ENCODE peak calls at places on chromosomes 2 and 18, in six cellular contexts. O, F, B, M, J and X are unnamed samples.

GRCh38 chr18:78727057-78727739 is 252.4 kb upstream of the SALL3 start:
- DNase-seq in O (no peak), F (no peak), B (no peak), M (no peak), J (no peak), X (no peak)

GRCh38 chr2:83081835-83082522 is 1377.1 kb downstream of the SUCLG1 start:
- DNase-seq in O (peak), F (peak), B (peak), M (no peak), J (no peak), X (peak)

GRCh38 chr2:3223080-3223923 is 154.3 kb downstream of the EIPR1 start:
- DNase-seq in O (peak), F (no peak), B (peak), M (no peak), J (no peak), X (no peak)

GRCh38 chr2:158973111-158973510 is 4.7 kb downstream of the TANC1 start:
- DNase-seq in O (no peak), F (no peak), B (no peak), M (no peak), J (no peak), X (no peak)

GRCh38 chr2:238947920-238948710 is 100.2 kb downstream of the TWIST2 start:
- DNase-seq in O (peak), F (no peak), B (peak), M (peak), J (peak), X (peak)

GRCh38 chr2:235446082-235446481 is 47.8 kb upstream of the AGAP1 start:
- DNase-seq in O (no peak), F (no peak), B (no peak), M (no peak), J (no peak), X (no peak)

GRCh38 chr2:172073518-172073917 is 11.8 kb upstream of the DLX1 start:
- DNase-seq in O (no peak), F (no peak), B (no peak), M (no peak), J (no peak), X (no peak)

GRCh38 chr2:241350878-241351639 is 5.0 kb upstream of the FARP2 start:
- DNase-seq in O (no peak), F (no peak), B (no peak), M (no peak), J (peak), X (no peak)

GRCh38 chr2:43007901-43008300 is 215.5 kb upstream of the HAAO start:
- DNase-seq in O (no peak), F (no peak), B (no peak), M (no peak), J (no peak), X (no peak)

GRCh38 chr2:201154615-201155014 is 28.3 kb upstream of the CASP10 start:
- DNase-seq in O (no peak), F (no peak), B (no peak), M (no peak), J (no peak), X (no peak)

GRCh38 chr2:206158563-206159345 is 490 bp downstream of the NDUFS1 start:
- DNase-seq in O (peak), F (no peak), B (peak), M (no peak), J (peak), X (no peak)

GRCh38 chr2:178266445-178266844 is 72.1 kb downstream of the OSBPL6 start:
- DNase-seq in O (no peak), F (no peak), B (no peak), M (no peak), J (no peak), X (no peak)

GRCh38 chr2:205865794-205866490 is 183.6 kb downstream of the NRP2 start:
- DNase-seq in O (no peak), F (no peak), B (peak), M (no peak), J (no peak), X (no peak)

GRCh38 chr18:78138993-78139496 is 840.6 kb upstream of the SALL3 start:
- DNase-seq in O (no peak), F (no peak), B (no peak), M (no peak), J (no peak), X (no peak)

GRCh38 chr2:125479143-125479636 is 1176.8 kb upstream of the GYPC start:
- DNase-seq in O (no peak), F (no peak), B (no peak), M (no peak), J (no peak), X (no peak)

GRCh38 chr2:217396165-217396564 is 536.3 kb upstream of the TNP1 start:
- DNase-seq in O (no peak), F (no peak), B (peak), M (peak), J (peak), X (no peak)

GRCh38 chr18:46856975-46857374 is 60.3 kb downstream of the PIAS2 start:
- DNase-seq in O (peak), F (peak), B (peak), M (peak), J (no peak), X (no peak)

DNA sequence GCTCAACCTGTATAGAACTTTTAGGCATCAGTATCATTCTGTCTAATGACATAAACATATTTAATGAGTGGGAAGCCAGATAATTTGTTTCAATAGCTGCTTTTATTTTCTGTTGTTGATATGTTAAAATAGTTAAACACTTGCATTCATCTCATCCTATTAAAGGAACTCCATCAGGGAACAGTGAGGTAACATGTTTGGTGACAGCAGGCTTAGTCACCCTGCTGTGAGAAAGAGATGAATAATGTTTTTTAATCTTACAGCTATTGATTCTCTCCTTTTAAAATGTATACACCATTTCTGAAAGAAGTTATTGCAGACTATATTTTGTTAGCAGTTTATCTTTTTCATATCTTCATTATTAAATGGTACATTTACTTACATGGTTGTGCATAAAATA is 123.3 kb upstream of the CWC22 start:
- DNase-seq in O (no peak), F (no peak), B (peak), M (no peak), J (no peak), X (no peak)
- TF ChIP-seq CTCF in O (no peak), F (no peak), B (no peak), M (no peak), J (no peak), X (no peak)

GRCh38 chr18:13746636-13747035 is 20.2 kb downstream of the RNMT start:
- DNase-seq in O (no peak), F (no peak), B (no peak), M (no peak), J (no peak), X (no peak)
- TF ChIP-seq CTCF in O (no peak), F (peak), B (peak), M (no peak), J (no peak), X (no peak)

GRCh38 chr2:66432801-66433694 is 1.9 kb upstream of the MEIS1 start:
- DNase-seq in O (peak), F (peak), B (peak), M (peak), J (peak), X (peak)
- TF ChIP-seq CTCF in O (no peak), F (no peak), B (no peak), M (no peak), J (no peak), X (no peak)

DNA sequence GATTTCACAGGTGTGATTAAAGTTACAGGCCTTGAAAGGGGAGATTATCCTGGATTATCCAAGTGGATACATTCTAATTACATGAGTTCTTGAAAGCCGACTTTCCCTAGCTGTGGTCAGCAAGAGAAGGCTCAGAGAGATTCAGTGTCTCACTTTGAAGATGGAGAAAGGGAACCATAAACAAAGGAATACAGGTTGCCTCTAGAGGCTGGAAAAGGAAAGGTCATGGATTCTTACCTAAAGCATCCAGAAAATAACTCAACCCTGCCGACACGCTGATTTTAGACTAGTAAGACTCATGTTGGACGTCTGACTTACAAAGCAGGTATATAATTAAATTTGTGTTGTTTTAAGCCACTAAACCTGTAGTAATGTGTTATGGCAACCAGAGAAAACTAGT is 1095.7 kb upstream of the ZEB2 start:
- DNase-seq in O (no peak), F (no peak), B (no peak), M (no peak), J (no peak), X (no peak)
- TF ChIP-seq CTCF in O (no peak), F (no peak), B (no peak), M (no peak), J (no peak), X (no peak)

DNA sequence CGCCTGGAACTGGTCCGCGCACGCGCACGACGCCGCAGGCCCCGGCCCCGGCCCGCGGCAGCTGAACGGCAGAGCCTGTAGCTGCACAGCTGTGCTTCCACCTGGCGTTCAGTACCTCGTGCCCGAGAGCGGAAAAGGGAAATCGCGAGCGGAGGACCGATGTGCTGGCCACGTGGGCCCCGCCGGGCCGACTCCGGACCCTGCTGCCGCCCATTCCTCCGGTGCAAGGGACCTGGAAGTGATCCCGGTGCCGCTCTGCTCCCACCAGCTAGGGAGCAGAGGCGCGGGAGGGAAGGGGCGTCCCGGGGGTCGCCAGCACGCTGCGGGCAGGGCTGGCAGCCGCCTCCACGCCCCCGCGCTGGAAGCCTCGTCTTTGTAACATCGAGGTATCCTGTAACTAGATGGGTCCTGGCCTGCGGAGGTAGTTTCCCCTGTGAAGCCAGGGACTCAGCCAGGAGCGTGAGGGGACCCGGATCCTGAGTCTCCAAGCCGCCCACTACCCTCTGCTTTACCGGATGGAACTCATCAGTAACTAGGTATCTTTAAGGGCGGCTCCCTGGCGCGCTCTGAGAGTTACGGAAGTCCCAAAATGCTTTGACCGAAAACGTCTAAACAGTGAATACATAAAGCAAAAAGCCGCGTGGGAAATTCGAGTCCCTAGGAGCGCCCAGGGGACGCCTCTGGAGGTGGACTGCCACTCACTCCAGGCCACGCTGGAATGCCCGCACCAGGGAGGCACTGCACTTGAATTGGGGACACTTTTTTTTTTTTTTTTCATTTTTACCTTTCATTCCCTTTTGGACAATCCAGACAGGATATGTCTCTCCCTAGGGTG is 736 bp upstream of the ODC1 start:
- DNase-seq in O (no peak), F (peak), B (peak), M (peak), J (peak), X (peak)
- TF ChIP-seq CTCF in O (no peak), F (peak), B (no peak), M (no peak), J (peak), X (no peak)